ENCODE peak calls at places on chromosomes 4 and X, in four cellular contexts. Q, F, C and N are unnamed samples.

GRCh38 chr4:94544811-94545210 is 93.1 kb downstream of the PDLIM5 start:
- DNase-seq in Q (no peak), F (no peak), C (no peak), N (no peak)

GRCh38 chrX:134774190-134775048 is 116.1 kb upstream of the PLAC1 start:
- DNase-seq in Q (no peak), F (no peak), C (no peak), N (no peak)

GRCh38 chrX:110407910-110408545 is 49.4 kb downstream of the RTL9 start:
- DNase-seq in Q (peak; percentile 76), F (no peak), C (no peak), N (no peak)

GRCh38 chr4:60396680-60397079 is 803.4 kb upstream of the ADGRL3 start:
- DNase-seq in Q (no peak), F (no peak), C (no peak), N (no peak)

GRCh38 chrX:54320067-54320466 is 37.8 kb downstream of the WNK3 start:
- DNase-seq in Q (no peak), F (no peak), C (no peak), N (no peak)

GRCh38 chr4:48570646-48571220 is 80.7 kb downstream of the ZAR1 start:
- DNase-seq in Q (no peak), F (no peak), C (peak; percentile 38), N (peak; percentile 21)

GRCh38 chr4:71188197-71188625 is 150.6 kb upstream of the SLC4A4 start:
- DNase-seq in Q (no peak), F (no peak), C (no peak), N (no peak)

GRCh38 chr4:102675142-102675541 is 85.6 kb downstream of the MANBA start:
- DNase-seq in Q (no peak), F (no peak), C (no peak), N (no peak)

GRCh38 chr4:100421356-100421978 is 96.4 kb downstream of the EMCN start:
- DNase-seq in Q (peak; percentile 47), F (no peak), C (peak; percentile 48), N (no peak)

GRCh38 chr4:99642725-99643489 is 14.7 kb downstream of the C4orf54 start:
- DNase-seq in Q (no peak), F (no peak), C (peak; percentile 66), N (no peak)

GRCh38 chr4:33162122-33162521 is 2442.0 kb downstream of the PCDH7 start:
- DNase-seq in Q (no peak), F (no peak), C (no peak), N (no peak)

GRCh38 chrX:149495573-149496071 is 9.5 kb downstream of the IDS start:
- DNase-seq in Q (peak; percentile 74), F (no peak), C (peak; percentile 59), N (peak; percentile 39)

GRCh38 chr4:38114435-38114834 is 154.2 kb downstream of the PTTG2 start:
- DNase-seq in Q (no peak), F (no peak), C (no peak), N (no peak)

GRCh38 chrX:66632986-66633385 is 5.9 kb downstream of the EDA2R start:
- DNase-seq in Q (no peak), F (no peak), C (no peak), N (no peak)

GRCh38 chrX:77731821-77732419 is 54.1 kb downstream of the ATRX start:
- DNase-seq in Q (no peak), F (no peak), C (no peak), N (no peak)

GRCh38 chrX:154308108-154308946 is 12.7 kb downstream of the TKTL1 start:
- DNase-seq in Q (peak; percentile 50), F (no peak), C (no peak), N (no peak)

GRCh38 chr4:123621072-123621705 is 224.6 kb downstream of the SPRY1 start:
- DNase-seq in Q (no peak), F (no peak), C (peak; percentile 53), N (peak; percentile 47)